ENCODE peak calls at places on chromosomes 13 and 19, in nine cellular contexts. One of them, this sample, is unnamed.
A peak's percentile ranks its signal among the peaks of the same experiment; 100 is the strongest.

GRCh38 chr19:14048439-14049153 is 13.3 kb downstream of the PALM3 start:
- DNase-seq in mesenchymal stem cell: peak; percentile 88
- DNase-seq in AG10803: no peak
- DNase-seq in fibroblast of mammary gland: peak; percentile 24
- DNase-seq in fibroblast of lung: no peak
- DNase-seq in right cardiac atrium: peak; percentile 82
- DNase-seq in coronary artery: no peak
- DNase-seq in AG04450: no peak
- DNase-seq in PC-9: peak; percentile 58
- DNase-seq in this sample: no peak

GRCh38 chr13:33150146-33150545 is 133.9 kb downstream of the KL start:
- DNase-seq in AG10803: no peak
- DNase-seq in PC-9: no peak
- DNase-seq in mesenchymal stem cell: peak; percentile 56
- DNase-seq in fibroblast of lung: peak; percentile 34
- DNase-seq in coronary artery: no peak
- DNase-seq in right cardiac atrium: no peak
- DNase-seq in AG04450: no peak
- DNase-seq in fibroblast of mammary gland: peak; percentile 46
- DNase-seq in this sample: no peak

GRCh38 chr19:16013181-16013850 is 63.0 kb upstream of the TPM4 start:
- DNase-seq in fibroblast of lung: no peak
- DNase-seq in coronary artery: peak; percentile 55
- DNase-seq in fibroblast of mammary gland: no peak
- DNase-seq in mesenchymal stem cell: no peak
- DNase-seq in right cardiac atrium: no peak
- DNase-seq in AG04450: no peak
- DNase-seq in PC-9: no peak
- DNase-seq in AG10803: no peak
- DNase-seq in this sample: no peak

GRCh38 chr13:67137044-67137735 is 92.9 kb downstream of the PCDH9 start:
- DNase-seq in PC-9: no peak
- DNase-seq in fibroblast of mammary gland: peak; percentile 36
- DNase-seq in AG04450: no peak
- DNase-seq in fibroblast of lung: peak; percentile 49
- DNase-seq in mesenchymal stem cell: peak; percentile 11
- DNase-seq in right cardiac atrium: no peak
- DNase-seq in AG10803: no peak
- DNase-seq in coronary artery: no peak
- DNase-seq in this sample: no peak

GRCh38 chr13:58032676-58033440 is 401.3 kb downstream of the PCDH17 start:
- DNase-seq in coronary artery: no peak
- DNase-seq in fibroblast of lung: no peak
- DNase-seq in AG04450: no peak
- DNase-seq in fibroblast of mammary gland: no peak
- DNase-seq in AG10803: no peak
- DNase-seq in PC-9: no peak
- DNase-seq in right cardiac atrium: no peak
- DNase-seq in mesenchymal stem cell: no peak
- DNase-seq in this sample: no peak

GRCh38 chr13:76886292-76887061 is at the start of gene KCTD12:
- DNase-seq in fibroblast of mammary gland: peak; percentile 78
- DNase-seq in AG04450: no peak
- DNase-seq in mesenchymal stem cell: peak; percentile 86
- DNase-seq in AG10803: peak; percentile 83
- DNase-seq in PC-9: peak; percentile 24
- DNase-seq in fibroblast of lung: peak; percentile 87
- DNase-seq in right cardiac atrium: peak; percentile 97
- DNase-seq in coronary artery: peak; percentile 89
- DNase-seq in this sample: peak; percentile 97

GRCh38 chr13:40668335-40668734 is 1.9 kb upstream of the FOXO1 start:
- DNase-seq in AG10803: no peak
- DNase-seq in PC-9: no peak
- DNase-seq in fibroblast of mammary gland: no peak
- DNase-seq in right cardiac atrium: peak; percentile 72
- DNase-seq in mesenchymal stem cell: peak; percentile 38
- DNase-seq in coronary artery: no peak
- DNase-seq in AG04450: no peak
- DNase-seq in fibroblast of lung: peak; percentile 27
- DNase-seq in this sample: no peak

GRCh38 chr13:101579291-101579802 is 126.9 kb downstream of the ITGBL1 start:
- DNase-seq in AG04450: no peak
- DNase-seq in PC-9: no peak
- DNase-seq in right cardiac atrium: no peak
- DNase-seq in mesenchymal stem cell: peak; percentile 66
- DNase-seq in fibroblast of mammary gland: peak; percentile 43
- DNase-seq in coronary artery: no peak
- DNase-seq in fibroblast of lung: peak; percentile 65
- DNase-seq in AG10803: peak; percentile 58
- DNase-seq in this sample: no peak

GRCh38 chr19:13130886-13131490 is 12.9 kb downstream of the NACC1 start:
- DNase-seq in PC-9: no peak
- DNase-seq in right cardiac atrium: no peak
- DNase-seq in AG10803: no peak
- DNase-seq in mesenchymal stem cell: no peak
- DNase-seq in fibroblast of lung: no peak
- DNase-seq in coronary artery: no peak
- DNase-seq in fibroblast of mammary gland: no peak
- DNase-seq in AG04450: no peak
- DNase-seq in this sample: no peak

GRCh38 chr19:10421240-10421948 is 1.1 kb downstream of the PDE4A start:
- DNase-seq in fibroblast of mammary gland: no peak
- DNase-seq in right cardiac atrium: no peak
- DNase-seq in PC-9: no peak
- DNase-seq in fibroblast of lung: no peak
- DNase-seq in AG10803: no peak
- DNase-seq in AG04450: no peak
- DNase-seq in mesenchymal stem cell: no peak
- DNase-seq in coronary artery: no peak
- DNase-seq in this sample: no peak
- H3K4me3 ChIP-seq in fibroblast of mammary gland: no peak overlapping the region
- H3K4me3 ChIP-seq in right cardiac atrium: no peak overlapping the region
- H3K4me3 ChIP-seq in PC-9: no peak overlapping the region
- H3K4me3 ChIP-seq in fibroblast of lung: peak overlapping the region; percentile 44
- H3K4me3 ChIP-seq in AG10803: no peak overlapping the region
- H3K4me3 ChIP-seq in AG04450: peak overlapping the region; percentile 54
- H3K4me3 ChIP-seq in mesenchymal stem cell: no peak overlapping the region
- H3K4me3 ChIP-seq in coronary artery: peak overlapping the region; percentile 64
- H3K4me3 ChIP-seq in this sample: no peak overlapping the region

GRCh38 chr19:6736917-6737283 is 480 bp downstream of the GPR108 start:
- DNase-seq in right cardiac atrium: peak; percentile 53
- DNase-seq in PC-9: peak; percentile 37
- DNase-seq in AG10803: no peak
- DNase-seq in fibroblast of mammary gland: no peak
- DNase-seq in mesenchymal stem cell: no peak
- DNase-seq in AG04450: no peak
- DNase-seq in coronary artery: no peak
- DNase-seq in fibroblast of lung: no peak
- DNase-seq in this sample: no peak

GRCh38 chr19:6737284-6737872 is at the start of gene GPR108:
- DNase-seq in AG10803: peak; percentile 100
- DNase-seq in mesenchymal stem cell: peak; percentile 100
- DNase-seq in PC-9: peak; percentile 96
- DNase-seq in AG04450: peak; percentile 100
- DNase-seq in fibroblast of lung: peak; percentile 100
- DNase-seq in right cardiac atrium: peak; percentile 100
- DNase-seq in coronary artery: peak; percentile 100
- DNase-seq in fibroblast of mammary gland: peak; percentile 100
- DNase-seq in this sample: peak; percentile 100

GRCh38 chr19:6738726-6739389 is 622 bp upstream of the TRIP10 start:
- DNase-seq in mesenchymal stem cell: no peak
- DNase-seq in fibroblast of lung: no peak
- DNase-seq in PC-9: peak; percentile 38
- DNase-seq in fibroblast of mammary gland: peak; percentile 47
- DNase-seq in AG04450: no peak
- DNase-seq in AG10803: no peak
- DNase-seq in right cardiac atrium: peak; percentile 88
- DNase-seq in coronary artery: no peak
- DNase-seq in this sample: peak; percentile 89

GRCh38 chr19:6739390-6739883 is at the start of gene TRIP10:
- DNase-seq in AG04450: no peak
- DNase-seq in fibroblast of lung: peak; percentile 82
- DNase-seq in coronary artery: peak; percentile 90
- DNase-seq in fibroblast of mammary gland: peak; percentile 71
- DNase-seq in right cardiac atrium: peak; percentile 96
- DNase-seq in mesenchymal stem cell: peak; percentile 79
- DNase-seq in PC-9: peak; percentile 65
- DNase-seq in AG10803: peak; percentile 66
- DNase-seq in this sample: peak; percentile 95

DNA sequence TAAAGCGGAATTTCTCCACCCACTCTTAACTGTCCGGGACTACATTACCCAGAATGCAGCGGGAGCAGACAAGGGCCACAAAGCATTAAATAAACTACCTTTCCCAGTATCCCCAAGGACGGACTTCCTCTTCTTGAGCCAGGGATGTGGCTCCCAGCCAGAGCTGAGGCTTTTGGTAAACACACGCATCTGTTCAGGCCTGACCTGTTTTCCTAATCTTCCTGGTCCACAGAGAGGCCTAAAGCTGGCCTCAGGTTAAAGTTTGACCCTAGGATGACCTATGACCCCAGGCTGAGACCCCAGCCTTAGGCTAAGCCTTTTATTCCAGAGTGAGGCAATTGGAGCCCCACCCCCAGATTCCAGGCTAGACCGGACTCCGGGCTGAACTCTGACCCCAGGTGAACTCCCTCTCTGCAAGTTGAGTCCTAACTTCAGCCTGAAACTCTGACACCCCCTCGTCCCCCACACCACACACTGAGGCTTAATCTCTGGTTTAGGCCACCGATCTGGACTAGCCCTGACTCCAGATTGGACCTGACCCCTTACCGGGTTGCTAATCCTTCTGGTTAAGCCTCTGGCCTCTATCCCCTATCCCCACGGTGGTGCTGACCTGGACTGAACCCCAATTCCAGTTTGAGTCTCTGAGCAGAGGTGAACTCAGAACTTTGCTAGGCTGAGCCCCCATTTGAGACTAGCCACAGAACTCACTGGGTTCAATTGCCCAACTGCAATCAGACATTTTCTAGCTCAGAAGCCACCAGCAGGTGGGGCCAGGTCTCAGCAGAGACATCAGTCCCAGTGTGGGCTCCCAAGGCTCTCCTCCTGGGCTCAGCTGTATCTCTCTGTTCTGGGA is 719 bp upstream of the GPR108 start:
- DNase-seq in fibroblast of lung: peak; percentile 84
- DNase-seq in right cardiac atrium: peak; percentile 95
- DNase-seq in mesenchymal stem cell: peak; percentile 86
- DNase-seq in AG04450: peak; percentile 51
- DNase-seq in AG10803: peak; percentile 83
- DNase-seq in coronary artery: peak; percentile 89
- DNase-seq in fibroblast of mammary gland: peak; percentile 77
- DNase-seq in PC-9: peak; percentile 65
- DNase-seq in this sample: peak; percentile 97
- H3K4me3 ChIP-seq in fibroblast of lung: no peak overlapping the region
- H3K4me3 ChIP-seq in right cardiac atrium: no peak overlapping the region
- H3K4me3 ChIP-seq in mesenchymal stem cell: no peak overlapping the region
- H3K4me3 ChIP-seq in AG04450: no peak overlapping the region
- H3K4me3 ChIP-seq in AG10803: no peak overlapping the region
- H3K4me3 ChIP-seq in coronary artery: peak overlapping the region; percentile 92
- H3K4me3 ChIP-seq in fibroblast of mammary gland: no peak overlapping the region
- H3K4me3 ChIP-seq in PC-9: peak overlapping the region; percentile 45
- H3K4me3 ChIP-seq in this sample: peak overlapping the region; percentile 33

DNA sequence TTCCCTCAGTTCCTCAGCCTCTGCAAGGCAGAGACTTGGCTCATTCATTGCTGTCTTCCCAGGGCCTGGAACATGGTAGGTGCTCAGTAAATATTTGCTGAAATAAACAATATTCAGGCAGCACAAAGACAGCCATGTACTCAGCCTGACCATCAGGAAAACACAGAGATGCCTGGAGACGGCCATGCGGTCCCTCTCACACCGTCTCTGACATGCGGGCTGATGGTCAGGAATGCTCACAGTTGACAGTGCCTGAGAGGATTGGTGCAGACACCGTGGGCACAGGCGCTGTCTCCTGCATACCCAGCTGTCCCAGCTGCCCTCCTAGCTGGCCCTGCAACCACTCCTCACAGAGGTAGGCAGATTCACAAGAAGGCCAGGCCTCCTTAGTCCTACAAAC is 893 bp downstream of the PRAM1 start:
- DNase-seq in mesenchymal stem cell: no peak
- DNase-seq in fibroblast of lung: no peak
- DNase-seq in right cardiac atrium: no peak
- DNase-seq in AG10803: no peak
- DNase-seq in PC-9: no peak
- DNase-seq in AG04450: no peak
- DNase-seq in coronary artery: no peak
- DNase-seq in fibroblast of mammary gland: no peak
- DNase-seq in this sample: no peak
- H3K4me3 ChIP-seq in mesenchymal stem cell: no peak overlapping the region
- H3K4me3 ChIP-seq in fibroblast of lung: no peak overlapping the region
- H3K4me3 ChIP-seq in right cardiac atrium: no peak overlapping the region
- H3K4me3 ChIP-seq in AG10803: no peak overlapping the region
- H3K4me3 ChIP-seq in PC-9: no peak overlapping the region
- H3K4me3 ChIP-seq in AG04450: no peak overlapping the region
- H3K4me3 ChIP-seq in coronary artery: no peak overlapping the region
- H3K4me3 ChIP-seq in fibroblast of mammary gland: no peak overlapping the region
- H3K4me3 ChIP-seq in this sample: no peak overlapping the region

GRCh38 chr13:98293570-98294142 is 116.6 kb upstream of the RNF113B start:
- DNase-seq in coronary artery: no peak
- DNase-seq in right cardiac atrium: no peak
- DNase-seq in PC-9: no peak
- DNase-seq in fibroblast of lung: peak; percentile 44
- DNase-seq in AG04450: no peak
- DNase-seq in AG10803: peak; percentile 54
- DNase-seq in mesenchymal stem cell: no peak
- DNase-seq in fibroblast of mammary gland: peak; percentile 47
- DNase-seq in this sample: no peak

GRCh38 chr13:98289339-98289935 is 112.4 kb upstream of the RNF113B start:
- DNase-seq in right cardiac atrium: no peak
- DNase-seq in PC-9: no peak
- DNase-seq in fibroblast of mammary gland: no peak
- DNase-seq in AG10803: no peak
- DNase-seq in AG04450: no peak
- DNase-seq in fibroblast of lung: no peak
- DNase-seq in mesenchymal stem cell: no peak
- DNase-seq in coronary artery: no peak
- DNase-seq in this sample: no peak

GRCh38 chr13:98291658-98292057 is 114.6 kb upstream of the RNF113B start:
- DNase-seq in right cardiac atrium: no peak
- DNase-seq in PC-9: no peak
- DNase-seq in AG10803: no peak
- DNase-seq in coronary artery: no peak
- DNase-seq in fibroblast of mammary gland: no peak
- DNase-seq in AG04450: no peak
- DNase-seq in mesenchymal stem cell: no peak
- DNase-seq in fibroblast of lung: no peak
- DNase-seq in this sample: no peak

GRCh38 chr13:98293103-98293502 is 116.0 kb upstream of the RNF113B start:
- DNase-seq in coronary artery: no peak
- DNase-seq in fibroblast of mammary gland: no peak
- DNase-seq in AG04450: no peak
- DNase-seq in fibroblast of lung: no peak
- DNase-seq in right cardiac atrium: no peak
- DNase-seq in mesenchymal stem cell: no peak
- DNase-seq in AG10803: no peak
- DNase-seq in PC-9: no peak
- DNase-seq in this sample: no peak

DNA sequence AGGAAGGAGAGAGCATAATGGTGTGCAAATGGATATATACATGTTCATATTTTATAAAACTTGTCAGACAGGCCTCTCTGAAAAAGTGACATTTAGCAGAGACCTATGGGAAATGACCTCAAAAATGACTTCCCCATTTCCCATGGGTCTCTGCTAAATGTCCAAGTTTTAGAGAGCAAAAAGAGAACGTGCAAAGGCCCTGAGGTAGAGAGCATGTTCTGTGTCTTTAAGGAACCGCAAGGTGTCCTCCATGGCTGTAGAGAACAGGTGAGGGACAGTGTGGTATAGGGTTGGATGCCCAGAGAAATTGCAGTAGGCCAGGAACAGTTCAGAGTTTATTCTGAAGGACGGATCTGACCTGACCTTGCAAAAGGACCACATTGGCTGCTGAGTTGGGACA is 113.2 kb upstream of the RNF113B start:
- DNase-seq in coronary artery: no peak
- DNase-seq in AG04450: no peak
- DNase-seq in right cardiac atrium: no peak
- DNase-seq in fibroblast of lung: no peak
- DNase-seq in mesenchymal stem cell: no peak
- DNase-seq in AG10803: no peak
- DNase-seq in PC-9: no peak
- DNase-seq in fibroblast of mammary gland: no peak
- DNase-seq in this sample: no peak
- H3K4me3 ChIP-seq in coronary artery: no peak overlapping the region
- H3K4me3 ChIP-seq in AG04450: no peak overlapping the region
- H3K4me3 ChIP-seq in right cardiac atrium: no peak overlapping the region
- H3K4me3 ChIP-seq in fibroblast of lung: no peak overlapping the region
- H3K4me3 ChIP-seq in mesenchymal stem cell: no peak overlapping the region
- H3K4me3 ChIP-seq in AG10803: no peak overlapping the region
- H3K4me3 ChIP-seq in PC-9: no peak overlapping the region
- H3K4me3 ChIP-seq in fibroblast of mammary gland: no peak overlapping the region
- H3K4me3 ChIP-seq in this sample: no peak overlapping the region

This sample was measured in kidney.